ENCODE peak calls at places on chromosomes 16 and 17, in nine cellular contexts. Z, A, G, Q, P, K, I, F and R are unnamed samples.
A peak's percentile ranks its signal among the peaks of the same experiment; 100 is the strongest.

GRCh38 chr16:89209522-89210044 is 7.9 kb upstream of the ZNF778 start:
- DNase-seq in A (no peak), I (no peak), F (peak; percentile 39), Q (no peak), P (peak; percentile 54), Z (no peak), G (no peak), K (no peak), R (no peak)

GRCh38 chr17:7856840-7857723 is at the start of gene NAA38:
- DNase-seq in K (peak; percentile 98), P (peak; percentile 99), Z (peak; percentile 100), Q (peak; percentile 99), F (peak; percentile 98), G (peak; percentile 96), A (peak; percentile 99), I (peak; percentile 99), R (peak; percentile 79)

GRCh38 chr17:36501351-36501750 is 14.9 kb downstream of the ZNHIT3 start:
- DNase-seq in G (no peak), P (peak; percentile 39), Q (no peak), Z (no peak), K (no peak), F (no peak), I (no peak), A (no peak), R (no peak)

GRCh38 chr16:4402439-4403132 is 13.8 kb downstream of the CORO7 start:
- DNase-seq in P (peak; percentile 94), I (peak; percentile 90), K (peak; percentile 55), Z (peak; percentile 62), A (peak; percentile 55), Q (peak; percentile 92), F (peak; percentile 75), G (peak; percentile 87), R (peak; percentile 61)

GRCh38 chr17:234163-235047 is 53.0 kb upstream of the DOC2B start:
- DNase-seq in Q (no peak), Z (no peak), K (no peak), I (peak; percentile 59), F (peak; percentile 41), P (peak; percentile 55), A (no peak), G (no peak), R (no peak)

GRCh38 chr17:75124041-75124818 is 7.3 kb downstream of the NT5C start:
- DNase-seq in Z (peak; percentile 18), Q (no peak), F (peak; percentile 59), P (peak; percentile 92), A (peak; percentile 86), G (peak; percentile 88), K (no peak), I (peak; percentile 69), R (peak; percentile 45)

GRCh38 chr17:56793947-56794346 is 39.8 kb downstream of the C17orf67 start:
- DNase-seq in F (no peak), I (no peak), G (no peak), A (no peak), K (no peak), P (no peak), Z (no peak), Q (no peak), R (no peak)

GRCh38 chr17:76202516-76202915 is 37.8 kb downstream of the RNF157 start:
- DNase-seq in G (no peak), Z (peak; percentile 9), Q (no peak), A (no peak), P (no peak), F (no peak), K (no peak), I (no peak), R (no peak)

GRCh38 chr17:75549246-75550138 is 24.0 kb downstream of the LLGL2 start:
- DNase-seq in K (no peak), I (no peak), A (no peak), P (peak; percentile 95), F (no peak), Q (peak; percentile 83), G (peak; percentile 94), Z (no peak), R (no peak)

GRCh38 chr17:67032985-67033384 is 11.4 kb upstream of the CACNG1 start:
- DNase-seq in A (no peak), P (no peak), F (no peak), Q (no peak), G (no peak), K (no peak), I (no peak), Z (no peak), R (no peak)

GRCh38 chr16:20720251-20720650 is 21.4 kb downstream of the THUMPD1 start:
- DNase-seq in Q (no peak), I (no peak), K (no peak), F (no peak), A (no peak), Z (no peak), G (no peak), P (no peak), R (no peak)

GRCh38 chr17:78759203-78759968 is 22.7 kb downstream of the CYTH1 start:
- DNase-seq in A (peak; percentile 76), K (peak; percentile 96), P (no peak), Z (peak; percentile 43), G (peak; percentile 85), I (no peak), F (peak; percentile 93), Q (no peak), R (peak; percentile 46)

GRCh38 chr17:42200702-42201101 is 6.4 kb upstream of the GHDC start:
- DNase-seq in A (peak; percentile 51), I (no peak), P (no peak), Q (no peak), Z (no peak), G (peak; percentile 73), K (no peak), F (no peak), R (no peak)

GRCh38 chr17:55140751-55141150 is 124.0 kb upstream of the HLF start:
- DNase-seq in Z (no peak), Q (no peak), I (no peak), G (no peak), F (no peak), A (no peak), K (no peak), P (no peak), R (no peak)

GRCh38 chr16:81866820-81867440 is 87.8 kb downstream of the PLCG2 start:
- DNase-seq in P (peak; percentile 84), Q (no peak), K (no peak), A (no peak), F (no peak), I (peak; percentile 75), Z (no peak), G (peak; percentile 55), R (no peak)

DNA sequence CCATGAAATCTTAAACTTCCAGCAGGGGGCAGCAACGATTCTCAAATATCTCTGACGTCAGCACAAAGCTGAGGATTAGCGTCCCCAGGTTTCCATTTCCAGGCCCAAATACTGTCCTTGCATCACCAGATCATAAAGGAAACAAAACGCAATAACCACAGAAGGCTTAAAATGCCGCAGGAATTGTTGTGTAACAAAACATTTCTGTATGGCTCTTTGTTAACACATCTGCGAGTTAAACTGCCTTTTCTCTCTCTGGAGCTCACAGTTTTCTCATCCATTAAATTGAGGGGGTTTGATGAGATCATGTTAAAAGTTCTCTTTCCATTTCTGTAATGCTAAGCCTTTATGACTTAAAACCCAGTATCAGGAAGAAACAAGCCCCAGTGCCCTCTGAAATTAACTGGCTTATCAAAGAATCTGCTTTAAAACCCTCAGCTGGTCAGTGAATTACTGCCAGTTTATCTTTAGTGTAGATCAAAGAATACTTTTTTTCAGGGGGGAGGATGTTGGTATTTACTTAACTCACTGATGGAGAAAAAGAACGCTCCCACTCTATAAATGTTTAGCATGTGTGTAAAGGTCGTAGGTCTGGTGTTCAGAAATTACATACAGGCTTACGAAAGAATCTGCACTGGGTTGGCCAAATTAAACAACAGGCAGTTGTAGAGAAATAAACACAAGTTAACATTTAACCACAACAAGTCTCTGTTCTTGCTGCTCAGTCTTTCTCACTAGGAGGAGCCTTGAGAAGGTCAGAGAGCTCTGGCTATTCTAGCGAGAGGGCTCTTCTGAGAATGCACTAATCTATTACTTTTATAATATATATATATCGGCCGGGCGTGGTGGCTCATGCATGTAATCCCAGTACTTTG is 10.6 kb upstream of the TERF2 start:
- DNase-seq in G (peak; percentile 78), F (peak; percentile 75), P (no peak), Q (peak; percentile 91), I (peak; percentile 80), K (peak; percentile 66), A (peak; percentile 84), Z (peak; percentile 96), R (peak; percentile 63)
- H3K9me3 ChIP-seq in G (no peaks in the 10 kb centered on the region), F (no peaks in the 10 kb centered on the region), P (no peaks in the 10 kb centered on the region), Q (no peaks in the 10 kb centered on the region), I (no peaks in the 10 kb centered on the region), K (no peaks in the 10 kb centered on the region), A (no peaks in the 10 kb centered on the region), Z (no peaks in the 10 kb centered on the region), R (no peaks in the 10 kb centered on the region)

DNA sequence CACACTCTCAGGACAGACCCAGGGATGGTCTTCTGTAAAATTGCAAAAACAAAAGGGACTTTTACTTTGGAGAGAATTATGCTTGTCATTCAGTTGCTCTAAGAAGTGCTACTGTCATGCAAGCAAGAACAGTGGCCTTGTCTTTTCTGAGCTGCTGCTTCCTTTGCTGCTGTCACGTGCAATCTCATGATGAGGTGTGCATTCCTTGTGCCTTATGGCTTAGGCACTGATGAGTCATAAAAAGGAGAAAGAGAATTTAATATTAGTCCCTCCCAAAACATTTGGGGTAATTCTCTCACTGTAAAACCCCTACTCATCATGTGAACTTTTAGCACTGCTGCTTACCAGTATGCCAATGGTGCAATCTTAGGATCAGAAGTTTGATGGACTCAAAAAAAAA is 2051.3 kb downstream of the TP53TG3F start:
- DNase-seq in I (no peak), G (no peak), K (no peak), P (no peak), Z (no peak), Q (no peak), F (no peak), A (no peak), R (no peak)
- H3K9me3 ChIP-seq in I (no peaks in the 10 kb centered on the region), G (no peaks in the 10 kb centered on the region), K (no peaks in the 10 kb centered on the region), P (no peaks in the 10 kb centered on the region), Z (peaks cover 17% of the 10 kb centered on the region), Q (no peaks in the 10 kb centered on the region), F (no peaks in the 10 kb centered on the region), A (peaks cover 2% of the 10 kb centered on the region), R (no peaks in the 10 kb centered on the region)

GRCh38 chr16:31897283-31897682 is 23.7 kb downstream of the ZNF267 start:
- DNase-seq in Q (no peak), K (no peak), I (no peak), G (no peak), P (no peak), Z (no peak), F (no peak), A (no peak), R (no peak)
- H3K9me3 ChIP-seq in Q (no peaks in the 10 kb centered on the region), K (no peaks in the 10 kb centered on the region), I (peaks cover 3% of the 10 kb centered on the region), G (no peaks in the 10 kb centered on the region), P (peaks cover 11% of the 10 kb centered on the region), Z (peaks cover 13% of the 10 kb centered on the region), F (no peaks in the 10 kb centered on the region), A (no peaks in the 10 kb centered on the region), R (peaks cover 16% of the 10 kb centered on the region)

GRCh38 chr16:31764103-31764502 is 109.5 kb upstream of the ZNF267 start:
- DNase-seq in I (no peak), A (no peak), K (no peak), P (no peak), G (no peak), Q (no peak), F (no peak), Z (no peak), R (no peak)

GRCh38 chr16:31767267-31767666 is 106.3 kb upstream of the ZNF267 start:
- DNase-seq in I (no peak), F (no peak), K (no peak), A (no peak), Z (no peak), Q (no peak), G (no peak), P (no peak), R (no peak)
- H3K9me3 ChIP-seq in I (peaks cover 16% of the 10 kb centered on the region), F (peaks cover 64% of the 10 kb centered on the region), K (peaks cover 20% of the 10 kb centered on the region), A (no peaks in the 10 kb centered on the region), Z (peaks cover 54% of the 10 kb centered on the region), Q (peaks cover 5% of the 10 kb centered on the region), G (peaks cover 63% of the 10 kb centered on the region), P (peaks cover 86% of the 10 kb centered on the region), R (peaks cover 32% of the 10 kb centered on the region)